ENCODE peak calls at places on chromosome X, in five cellular contexts. F is GM23338, B is OCI-LY7, W is GM23248, S is SK-N-SH. A is an unnamed sample.
A peak's percentile ranks its signal among the peaks of the same experiment; 100 is the strongest.

GRCh38 chrX:54931107-54931506 is 10.5 kb downstream of the TRO start:
- DNase-seq in F (no peak), B (no peak), W (no peak), S (no peak), A (no peak)

GRCh38 chrX:149540133-149540620 is 635 bp upstream of the EOLA1 start:
- DNase-seq in F (peak; percentile 86), B (peak; percentile 89), W (peak; percentile 91), S (peak; percentile 84), A (peak; percentile 96)

GRCh38 chrX:120015145-120016067 is 62.1 kb downstream of the RHOXF2B start:
- DNase-seq in F (peak; percentile 52), B (no peak), W (peak; percentile 20), S (no peak), A (peak; percentile 18)

GRCh38 chrX:139559383-139560042 is 29.0 kb downstream of the F9 start:
- DNase-seq in F (peak; percentile 63), B (peak; percentile 76), W (peak; percentile 65), S (peak; percentile 20), A (peak; percentile 71)

GRCh38 chrX:9182041-9182440 is 148.1 kb upstream of the FAM9B start:
- DNase-seq in F (no peak), B (no peak), W (peak; percentile 46), S (no peak), A (no peak)

GRCh38 chrX:68822641-68823410 is 6.0 kb upstream of the EFNB1 start:
- DNase-seq in F (peak; percentile 73), B (peak; percentile 25), W (peak; percentile 69), S (peak; percentile 66), A (peak; percentile 73)

GRCh38 chrX:71144651-71145050 is at the start of gene NLGN3:
- DNase-seq in F (peak; percentile 59), B (no peak), W (peak; percentile 15), S (peak; percentile 73), A (no peak)

GRCh38 chrX:1242901-1243402 is 25.7 kb upstream of the CSF2RA start:
- DNase-seq in F (peak; percentile 54), B (no peak), W (no peak), S (no peak), A (no peak)

GRCh38 chrX:9141496-9141895 is 107.6 kb upstream of the FAM9B start:
- DNase-seq in F (no peak), B (no peak), W (peak; percentile 80), S (no peak), A (no peak)

GRCh38 chrX:154472685-154473632 is 6.1 kb downstream of the LAGE3 start:
- DNase-seq in F (no peak), B (no peak), W (no peak), S (no peak), A (no peak)
- H3K4me2 ChIP-seq in F (no peak overlapping the region), B (no peak overlapping the region), W (no peak overlapping the region), S (no peak overlapping the region), A (no peak overlapping the region)

GRCh38 chrX:154804564-154804956 is 725 bp downstream of the MPP1 start:
- DNase-seq in F (no peak), B (no peak), W (no peak), S (peak; percentile 44), A (no peak)
- H2AFZ ChIP-seq in F (no peak overlapping the region), B (peak overlapping the region; percentile 72), W (peak overlapping the region; percentile 85), S (peak overlapping the region; percentile 74), A (peak overlapping the region; percentile 10)

GRCh38 chrX:82232679-82233078 is 1030.8 kb downstream of the SH3BGRL start:
- DNase-seq in F (no peak), B (no peak), W (no peak), S (no peak), A (no peak)

GRCh38 chrX:82237328-82237727 is 1035.4 kb downstream of the SH3BGRL start:
- DNase-seq in F (no peak), B (peak; percentile 1), W (no peak), S (no peak), A (no peak)
- TF ChIP-seq EZH2phosphoT487 in F (no peak), B (no peak), W (no peak), S (no peak), A (no peak)

GRCh38 chrX:151754641-151755215 is 20.2 kb downstream of the CNGA2 start:
- DNase-seq in F (no peak), B (no peak), W (no peak), S (no peak), A (no peak)
- H3K4me2 ChIP-seq in F (no peak overlapping the region), B (no peak overlapping the region), W (no peak overlapping the region), S (no peak overlapping the region), A (no peak overlapping the region)

GRCh38 chrX:67700607-67701006 is 156.8 kb downstream of the AR start:
- DNase-seq in F (no peak), B (no peak), W (peak; percentile 33), S (no peak), A (no peak)
- H2AFZ ChIP-seq in F (no peak overlapping the region), B (no peak overlapping the region), W (no peak overlapping the region), S (no peak overlapping the region), A (no peak overlapping the region)